ENCODE peak calls at places on chromosomes 5 and 9, in eight cellular contexts. One of them, this sample, is unnamed.

GRCh38 chr9:117415584-117415937 is 704 bp upstream of the ASTN2 start:
- DNase-seq in GM20000: no peak
- DNase-seq in osteocyte: no peak
- DNase-seq in heart left ventricle: no peak
- DNase-seq in uterus: no peak
- DNase-seq in GM06990: no peak
- DNase-seq in SK-N-SH: peak
- DNase-seq in A549: no peak
- DNase-seq in this sample: no peak

GRCh38 chr5:175883506-175883905 is 12.1 kb downstream of the CPLX2 start:
- DNase-seq in GM20000: no peak
- DNase-seq in uterus: no peak
- DNase-seq in A549: no peak
- DNase-seq in osteocyte: no peak
- DNase-seq in heart left ventricle: no peak
- DNase-seq in GM06990: no peak
- DNase-seq in SK-N-SH: no peak
- DNase-seq in this sample: no peak

GRCh38 chr9:22214021-22214420 is 204.9 kb upstream of the CDKN2B start:
- DNase-seq in GM20000: no peak
- DNase-seq in SK-N-SH: no peak
- DNase-seq in uterus: no peak
- DNase-seq in GM06990: no peak
- DNase-seq in heart left ventricle: no peak
- DNase-seq in osteocyte: no peak
- DNase-seq in A549: no peak
- DNase-seq in this sample: no peak

GRCh38 chr5:138179277-138179857 is 455 bp downstream of the KIF20A start:
- DNase-seq in GM20000: no peak
- DNase-seq in uterus: no peak
- DNase-seq in SK-N-SH: peak
- DNase-seq in A549: peak
- DNase-seq in GM06990: peak
- DNase-seq in heart left ventricle: no peak
- DNase-seq in osteocyte: no peak
- DNase-seq in this sample: no peak

GRCh38 chr9:73782166-73782565 is 630.5 kb downstream of the ANXA1 start:
- DNase-seq in uterus: no peak
- DNase-seq in heart left ventricle: no peak
- DNase-seq in GM06990: no peak
- DNase-seq in osteocyte: no peak
- DNase-seq in A549: no peak
- DNase-seq in GM20000: no peak
- DNase-seq in SK-N-SH: no peak
- DNase-seq in this sample: no peak

GRCh38 chr5:139456776-139457175 is 5.8 kb downstream of the ECSCR start:
- DNase-seq in GM06990: no peak
- DNase-seq in uterus: no peak
- DNase-seq in SK-N-SH: no peak
- DNase-seq in A549: no peak
- DNase-seq in GM20000: no peak
- DNase-seq in osteocyte: no peak
- DNase-seq in heart left ventricle: no peak
- DNase-seq in this sample: peak

GRCh38 chr9:111959468-111959941 is 62.9 kb downstream of the UGCG start:
- DNase-seq in GM06990: no peak
- DNase-seq in uterus: no peak
- DNase-seq in A549: peak
- DNase-seq in GM20000: no peak
- DNase-seq in heart left ventricle: no peak
- DNase-seq in SK-N-SH: no peak
- DNase-seq in osteocyte: no peak
- DNase-seq in this sample: no peak

GRCh38 chr5:15901151-15901550 is 278.4 kb downstream of the MARCHF11 start:
- DNase-seq in A549: no peak
- DNase-seq in GM06990: no peak
- DNase-seq in heart left ventricle: no peak
- DNase-seq in GM20000: no peak
- DNase-seq in SK-N-SH: no peak
- DNase-seq in uterus: no peak
- DNase-seq in osteocyte: no peak
- DNase-seq in this sample: no peak

GRCh38 chr5:129172561-129172960 is 78.0 kb downstream of the ISOC1 start:
- DNase-seq in GM20000: no peak
- DNase-seq in GM06990: no peak
- DNase-seq in heart left ventricle: no peak
- DNase-seq in A549: no peak
- DNase-seq in SK-N-SH: peak
- DNase-seq in uterus: no peak
- DNase-seq in osteocyte: no peak
- DNase-seq in this sample: no peak
- TF ChIP-seq CTCF in GM20000: no peak
- TF ChIP-seq CTCF in GM06990: no peak
- TF ChIP-seq CTCF in heart left ventricle: no peak
- TF ChIP-seq CTCF in A549: peak
- TF ChIP-seq CTCF in SK-N-SH: peak
- TF ChIP-seq CTCF in uterus: peak
- TF ChIP-seq CTCF in osteocyte: no peak
- TF ChIP-seq CTCF in this sample: peak

DNA sequence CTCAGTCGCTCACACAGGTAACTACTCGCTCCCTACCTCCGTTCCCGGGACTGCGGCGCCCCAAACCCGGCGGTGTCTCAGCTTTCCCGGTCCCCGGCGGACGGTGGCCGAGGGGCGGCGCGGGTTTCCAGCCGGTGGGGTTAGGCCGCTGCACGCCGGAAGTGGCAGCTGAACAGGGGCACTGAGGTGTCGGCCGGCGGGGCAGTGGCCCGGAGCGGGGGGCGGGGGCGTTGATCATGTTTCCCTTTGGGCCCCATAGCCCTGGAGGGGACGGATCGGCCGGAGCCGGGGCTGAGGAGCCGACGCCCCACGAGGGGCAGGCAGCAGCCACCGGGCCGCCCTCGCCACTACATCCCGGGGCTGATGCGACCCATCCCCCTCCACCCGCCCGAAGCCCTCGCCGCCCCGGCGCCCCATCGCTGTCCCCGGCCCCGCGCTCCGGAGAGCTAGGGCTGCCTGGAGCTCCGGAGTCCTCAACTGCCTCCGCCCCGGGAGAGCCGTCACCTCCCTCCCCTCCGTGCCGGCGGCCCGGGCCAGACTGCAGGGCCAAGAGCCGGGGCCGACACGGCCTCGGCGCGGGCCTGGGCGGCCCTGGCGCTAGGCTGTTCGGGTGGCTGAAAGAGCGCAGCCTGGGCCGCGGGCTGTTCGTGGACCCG is at the start of gene DCAF10:
- DNase-seq in heart left ventricle: peak
- DNase-seq in GM06990: peak
- DNase-seq in uterus: peak
- DNase-seq in SK-N-SH: peak
- DNase-seq in GM20000: peak
- DNase-seq in A549: peak
- DNase-seq in osteocyte: peak
- DNase-seq in this sample: peak
- TF ChIP-seq CTCF in heart left ventricle: no peak
- TF ChIP-seq CTCF in GM06990: no peak
- TF ChIP-seq CTCF in uterus: no peak
- TF ChIP-seq CTCF in SK-N-SH: no peak
- TF ChIP-seq CTCF in GM20000: no peak
- TF ChIP-seq CTCF in A549: no peak
- TF ChIP-seq CTCF in osteocyte: no peak
- TF ChIP-seq CTCF in this sample: peak

GRCh38 chr9:91192379-91192775 is 169.3 kb downstream of the AUH start:
- DNase-seq in osteocyte: no peak
- DNase-seq in GM20000: no peak
- DNase-seq in GM06990: no peak
- DNase-seq in uterus: peak
- DNase-seq in A549: no peak
- DNase-seq in heart left ventricle: no peak
- DNase-seq in SK-N-SH: no peak
- DNase-seq in this sample: no peak

GRCh38 chr9:91195372-91196012 is 166.2 kb downstream of the AUH start:
- DNase-seq in A549: no peak
- DNase-seq in SK-N-SH: no peak
- DNase-seq in uterus: no peak
- DNase-seq in GM06990: no peak
- DNase-seq in heart left ventricle: no peak
- DNase-seq in osteocyte: peak
- DNase-seq in GM20000: no peak
- DNase-seq in this sample: no peak

GRCh38 chr9:91191443-91192378 is 170.0 kb downstream of the AUH start:
- DNase-seq in GM20000: no peak
- DNase-seq in GM06990: peak
- DNase-seq in A549: no peak
- DNase-seq in SK-N-SH: no peak
- DNase-seq in osteocyte: peak
- DNase-seq in uterus: no peak
- DNase-seq in heart left ventricle: no peak
- DNase-seq in this sample: no peak

GRCh38 chr9:91192785-91193657 is 168.7 kb downstream of the AUH start:
- DNase-seq in uterus: peak
- DNase-seq in SK-N-SH: peak
- DNase-seq in osteocyte: peak
- DNase-seq in A549: peak
- DNase-seq in heart left ventricle: peak
- DNase-seq in GM06990: peak
- DNase-seq in GM20000: peak
- DNase-seq in this sample: no peak

GRCh38 chr9:91193658-91194391 is 167.9 kb downstream of the AUH start:
- DNase-seq in heart left ventricle: peak
- DNase-seq in osteocyte: peak
- DNase-seq in GM06990: peak
- DNase-seq in uterus: peak
- DNase-seq in GM20000: peak
- DNase-seq in A549: peak
- DNase-seq in SK-N-SH: peak
- DNase-seq in this sample: no peak
- TF ChIP-seq CTCF in heart left ventricle: no peak
- TF ChIP-seq CTCF in osteocyte: no peak
- TF ChIP-seq CTCF in GM06990: peak
- TF ChIP-seq CTCF in uterus: no peak
- TF ChIP-seq CTCF in GM20000: no peak
- TF ChIP-seq CTCF in A549: no peak
- TF ChIP-seq CTCF in SK-N-SH: no peak
- TF ChIP-seq CTCF in this sample: no peak

DNA sequence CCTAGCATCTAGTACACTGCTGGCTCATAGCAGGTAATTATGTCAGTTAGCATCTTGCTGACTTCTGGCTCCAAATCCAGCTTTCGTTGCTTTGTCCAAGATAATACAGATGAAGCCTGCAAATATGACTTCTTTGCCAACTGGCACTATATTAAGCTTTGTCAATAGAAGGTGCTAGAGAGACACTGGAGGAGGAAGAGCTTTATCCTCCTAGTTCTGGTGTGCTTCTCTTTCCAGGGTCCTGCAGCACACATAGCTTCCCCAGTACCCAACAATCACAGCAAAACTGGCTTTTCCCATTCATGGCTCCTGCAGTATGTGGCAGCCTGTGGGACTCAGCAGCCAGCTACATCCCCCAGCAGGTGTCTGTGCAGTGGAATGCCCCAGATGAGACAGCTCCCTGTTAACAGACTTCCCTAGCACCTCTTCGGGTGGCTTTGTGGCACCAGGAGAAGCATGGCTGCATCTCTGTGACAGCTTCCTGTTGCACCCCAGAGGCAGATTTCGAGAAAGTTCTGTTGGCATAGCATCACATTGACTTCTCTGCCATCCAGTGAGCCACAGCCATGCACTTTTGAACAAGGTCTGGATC is 147.8 kb downstream of the OXCT1 start:
- DNase-seq in SK-N-SH: no peak
- DNase-seq in A549: no peak
- DNase-seq in heart left ventricle: no peak
- DNase-seq in osteocyte: no peak
- DNase-seq in uterus: no peak
- DNase-seq in GM06990: no peak
- DNase-seq in GM20000: no peak
- DNase-seq in this sample: no peak
- TF ChIP-seq CTCF in SK-N-SH: peak
- TF ChIP-seq CTCF in A549: no peak
- TF ChIP-seq CTCF in heart left ventricle: no peak
- TF ChIP-seq CTCF in osteocyte: peak
- TF ChIP-seq CTCF in uterus: no peak
- TF ChIP-seq CTCF in GM06990: peak
- TF ChIP-seq CTCF in GM20000: no peak
- TF ChIP-seq CTCF in this sample: peak

GRCh38 chr9:16715404-16715803 is 155.1 kb downstream of the BNC2 start:
- DNase-seq in A549: no peak
- DNase-seq in GM20000: no peak
- DNase-seq in GM06990: no peak
- DNase-seq in heart left ventricle: no peak
- DNase-seq in osteocyte: no peak
- DNase-seq in uterus: peak
- DNase-seq in SK-N-SH: no peak
- DNase-seq in this sample: no peak
- TF ChIP-seq CTCF in A549: no peak
- TF ChIP-seq CTCF in GM20000: no peak
- TF ChIP-seq CTCF in GM06990: no peak
- TF ChIP-seq CTCF in heart left ventricle: no peak
- TF ChIP-seq CTCF in osteocyte: no peak
- TF ChIP-seq CTCF in uterus: no peak
- TF ChIP-seq CTCF in SK-N-SH: no peak
- TF ChIP-seq CTCF in this sample: no peak